ENCODE peak calls at places on chromosomes 2 and 18, in four cellular contexts. Q is A549, O is HepG2, Y is endothelial cell of umbilical vein. N is an unnamed sample.

GRCh38 chr18:74861154-74861553 is 263.5 kb downstream of the ZNF407 start:
- DNase-seq in Y (peak; percentile 6), O (peak; percentile 13), Q (no peak), N (no peak)

GRCh38 chr18:44715245-44715644 is 34.6 kb downstream of the SETBP1 start:
- DNase-seq in Q (no peak), O (no peak), Y (no peak), N (no peak)

GRCh38 chr2:199603748-199604291 is 146.1 kb upstream of the SATB2 start:
- DNase-seq in O (no peak), Y (no peak), Q (no peak), N (no peak)

GRCh38 chr2:134258684-134259408 is 5.0 kb downstream of the MGAT5 start:
- DNase-seq in Y (no peak), Q (no peak), O (no peak), N (no peak)

GRCh38 chr18:5964996-5965395 is 69.7 kb upstream of the TMEM200C start:
- DNase-seq in O (no peak), Q (no peak), Y (no peak), N (no peak)

GRCh38 chr2:111050701-111051376 is 69.9 kb upstream of the BCL2L11 start:
- DNase-seq in Y (no peak), O (peak; percentile 42), Q (no peak), N (no peak)

GRCh38 chr2:174039551-174040416 is 74.6 kb upstream of the SP3 start:
- DNase-seq in Q (peak; percentile 62), O (peak; percentile 88), Y (peak; percentile 97), N (peak; percentile 97)

GRCh38 chr2:85133751-85134254 is 611 bp downstream of the TCF7L1 start:
- DNase-seq in Q (peak; percentile 75), O (no peak), Y (peak; percentile 45), N (peak; percentile 61)

GRCh38 chr18:28059861-28060260 is 117.1 kb downstream of the CDH2 start:
- DNase-seq in O (no peak), Y (no peak), Q (no peak), N (no peak)

GRCh38 chr2:215002500-215002899 is 135.9 kb downstream of the ABCA12 start:
- DNase-seq in O (peak; percentile 39), Y (peak; percentile 33), Q (peak; percentile 6), N (peak; percentile 61)

GRCh38 chr2:241900251-241901017 is 30.9 kb downstream of the RTP5 start:
- DNase-seq in Y (no peak), Q (no peak), O (no peak), N (no peak)

GRCh38 chr2:148721520-148721931 is 77.0 kb downstream of the EPC2 start:
- DNase-seq in O (no peak), Q (no peak), Y (no peak), N (no peak)

GRCh38 chr2:148719195-148719749 is 74.7 kb downstream of the EPC2 start:
- DNase-seq in Q (no peak), Y (no peak), O (peak; percentile 44), N (no peak)

GRCh38 chr2:148719941-148720436 is 75.4 kb downstream of the EPC2 start:
- DNase-seq in O (no peak), Y (no peak), Q (no peak), N (no peak)

GRCh38 chr2:148721991-148722777 is 77.6 kb downstream of the EPC2 start:
- DNase-seq in Q (no peak), Y (no peak), O (no peak), N (no peak)

GRCh38 chr2:148720501-148720998 is 76.0 kb downstream of the EPC2 start:
- DNase-seq in O (no peak), Y (no peak), Q (no peak), N (no peak)
- TF ChIP-seq MYC in O (no peak), Y (no peak), Q (no peak), N (no peak)

GRCh38 chr2:643334-643733 is 33.9 kb downstream of the TMEM18 start:
- DNase-seq in Q (no peak), O (no peak), Y (no peak), N (peak; percentile 33)
- TF ChIP-seq MYC in Q (no peak), O (no peak), Y (no peak), N (no peak)

GRCh38 chr2:103119352-103119751 is 357.5 kb downstream of the TMEM182 start:
- DNase-seq in Y (no peak), O (no peak), Q (no peak), N (no peak)

GRCh38 chr2:103123516-103123915 is 361.7 kb downstream of the TMEM182 start:
- DNase-seq in Q (no peak), Y (no peak), O (no peak), N (no peak)

DNA sequence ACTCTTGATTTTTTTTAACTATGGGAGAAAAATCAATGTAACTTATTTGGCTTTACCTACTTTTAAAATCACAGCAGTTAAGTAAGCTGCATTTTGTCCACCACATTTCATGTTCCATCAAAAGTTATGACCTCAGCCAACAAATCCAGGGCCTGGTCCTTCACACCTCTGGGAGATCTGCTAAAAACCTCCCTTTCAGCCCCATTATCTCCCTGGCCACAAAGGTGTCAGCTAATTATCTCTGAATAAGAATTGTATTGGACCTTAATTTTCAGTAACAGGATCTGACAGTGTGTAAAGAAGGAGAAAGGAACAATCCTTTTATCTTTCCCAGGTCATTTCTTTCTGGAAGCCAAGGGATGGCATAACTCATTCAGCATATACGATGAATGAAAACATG is 359.3 kb downstream of the TMEM182 start:
- DNase-seq in Y (no peak), Q (no peak), O (no peak), N (no peak)
- TF ChIP-seq MYC in Y (no peak), Q (no peak), O (no peak), N (no peak)

DNA sequence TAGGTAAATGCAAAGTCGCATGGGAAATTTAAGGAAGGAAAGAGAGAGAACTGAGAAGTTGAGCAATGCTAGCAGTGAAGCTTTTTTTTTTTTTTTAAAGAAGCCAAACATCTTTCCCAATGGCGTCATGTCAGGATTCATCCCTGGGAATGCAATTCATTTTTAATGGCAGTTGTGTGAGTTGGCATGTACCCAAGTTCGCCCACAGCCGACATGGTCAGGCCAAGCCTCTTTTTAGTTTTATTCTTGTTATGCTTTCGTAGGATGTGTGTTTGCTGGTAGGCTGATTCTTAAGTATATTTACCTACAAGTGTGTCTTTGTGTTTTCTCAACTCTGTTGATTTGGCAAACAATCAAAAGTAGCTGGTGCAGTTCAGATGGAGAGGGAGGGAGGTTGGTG is 127.6 kb upstream of the ITGA6 start:
- DNase-seq in Q (no peak), Y (peak; percentile 23), O (no peak), N (no peak)
- TF ChIP-seq MYC in Q (no peak), Y (no peak), O (no peak), N (no peak)